ENCODE peak calls at places on chromosomes 16 and 17, in seven cellular contexts. R, A, D, E, I, W and Z are unnamed samples.

GRCh38 chr16:4109250-4109736 is 6.9 kb downstream of the ADCY9 start:
- DNase-seq in R (no peak), A (no peak), D (no peak), E (no peak), I (no peak), W (no peak), Z (no peak)

GRCh38 chr16:49441366-49441780 is 67.8 kb downstream of the C16orf78 start:
- DNase-seq in R (no peak), A (no peak), D (peak), E (no peak), I (no peak), W (no peak), Z (no peak)

GRCh38 chr16:49514391-49514980 is 140.9 kb downstream of the C16orf78 start:
- DNase-seq in R (no peak), A (no peak), D (no peak), E (no peak), I (no peak), W (no peak), Z (no peak)

GRCh38 chr16:88599092-88599733 is 29.0 kb downstream of the ZC3H18 start:
- DNase-seq in R (no peak), A (no peak), D (no peak), E (no peak), I (no peak), W (no peak), Z (no peak)

GRCh38 chr17:34717092-34717491 is 137.7 kb downstream of the TMEM132E start:
- DNase-seq in R (no peak), A (no peak), D (no peak), E (no peak), I (no peak), W (no peak), Z (no peak)

GRCh38 chr17:19996502-19996901 is 12.7 kb upstream of the SPECC1 start:
- DNase-seq in R (no peak), A (no peak), D (no peak), E (no peak), I (no peak), W (peak), Z (no peak)

GRCh38 chr17:27559996-27560481 is 70.9 kb upstream of the LGALS9 start:
- DNase-seq in R (peak), A (peak), D (no peak), E (no peak), I (peak), W (peak), Z (no peak)

GRCh38 chr16:88810868-88811599 is 694 bp downstream of the APRT start:
- DNase-seq in R (peak), A (peak), D (peak), E (peak), I (peak), W (peak), Z (no peak)

GRCh38 chr16:3659200-3659599 is 4.7 kb downstream of the DNASE1 start:
- DNase-seq in R (peak), A (peak), D (no peak), E (no peak), I (no peak), W (no peak), Z (no peak)

GRCh38 chr16:30032083-30032819 is 1.2 kb upstream of the TLCD3B start:
- DNase-seq in R (peak), A (peak), D (peak), E (no peak), I (no peak), W (peak), Z (no peak)

GRCh38 chr16:88002749-88003148 is 51.5 kb downstream of the BANP start:
- DNase-seq in R (no peak), A (no peak), D (no peak), E (no peak), I (no peak), W (no peak), Z (no peak)

GRCh38 chr16:54846761-54847160 is 83.9 kb upstream of the IRX5 start:
- DNase-seq in R (peak), A (no peak), D (no peak), E (no peak), I (no peak), W (peak), Z (no peak)

GRCh38 chr17:50830298-50830697 is 5.1 kb upstream of the WFIKKN2 start:
- DNase-seq in R (peak), A (no peak), D (no peak), E (no peak), I (no peak), W (no peak), Z (no peak)